ENCODE peak calls at places on chromosomes 5 and 9, in six cellular contexts. Y is nephron progenitor cell, U is AG04450, K is omental fat pad, Q is Calu3, Z is colonic mucosa. F is an unnamed sample.

GRCh38 chr9:70587143-70587710 is 172.8 kb upstream of the KLF9 start:
- DNase-seq in Y (no peak), U (no peak), K (no peak), Q (no peak), Z (no peak), F (no peak)

GRCh38 chr9:87793292-87793691 is 67.4 kb downstream of the CTSL start:
- DNase-seq in Y (no peak), U (peak), K (no peak), Q (no peak), Z (no peak), F (no peak)

GRCh38 chr5:141883184-141883947 is 5.2 kb upstream of the PCDH1 start:
- DNase-seq in Y (peak), U (no peak), K (no peak), Q (peak), Z (no peak), F (peak)

GRCh38 chr9:19124430-19124793 is 2.9 kb downstream of the PLIN2 start:
- DNase-seq in Y (no peak), U (no peak), K (no peak), Q (no peak), Z (no peak), F (no peak)

GRCh38 chr5:143182901-143183820 is 220.3 kb downstream of the NR3C1 start:
- DNase-seq in Y (no peak), U (no peak), K (no peak), Q (no peak), Z (no peak), F (peak)

GRCh38 chr5:40202852-40203440 is 476.8 kb upstream of the PTGER4 start:
- DNase-seq in Y (no peak), U (no peak), K (no peak), Q (no peak), Z (no peak), F (no peak)

GRCh38 chr5:4868140-4868735 is 271.9 kb upstream of the ADAMTS16 start:
- DNase-seq in Y (peak), U (no peak), K (peak), Q (peak), Z (peak), F (peak)

GRCh38 chr5:155260798-155261197 is 247.2 kb downstream of the KIF4B start:
- DNase-seq in Y (no peak), U (no peak), K (no peak), Q (peak), Z (no peak), F (peak)

GRCh38 chr9:69120380-69121154 is 53.5 kb upstream of the TJP2 start:
- DNase-seq in Y (peak), U (no peak), K (no peak), Q (peak), Z (peak), F (peak)

GRCh38 chr9:3243676-3244075 is 282.1 kb downstream of the RFX3 start:
- DNase-seq in Y (no peak), U (no peak), K (no peak), Q (no peak), Z (no peak), F (no peak)

GRCh38 chr5:66074891-66075290 is 69.2 kb upstream of the SREK1 start:
- DNase-seq in Y (no peak), U (no peak), K (no peak), Q (no peak), Z (no peak), F (no peak)

GRCh38 chr5:139660916-139661814 is 13.0 kb downstream of the CXXC5 start:
- DNase-seq in Y (peak), U (peak), K (peak), Q (peak), Z (peak), F (peak)

GRCh38 chr5:66518753-66519152 is 77.4 kb upstream of the MAST4 start:
- DNase-seq in Y (no peak), U (no peak), K (no peak), Q (no peak), Z (no peak), F (no peak)

GRCh38 chr9:133733421-133734250 is 4.5 kb downstream of the SARDH start:
- DNase-seq in Y (no peak), U (no peak), K (no peak), Q (no peak), Z (no peak), F (peak)

GRCh38 chr9:110015759-110016158 is 192.2 kb downstream of the C9orf152 start:
- DNase-seq in Y (no peak), U (peak), K (no peak), Q (no peak), Z (no peak), F (no peak)

GRCh38 chr5:38515648-38516047 is 40.8 kb downstream of the LIFR start:
- DNase-seq in Y (no peak), U (no peak), K (no peak), Q (no peak), Z (no peak), F (no peak)

GRCh38 chr5:134647750-134648424 is 698 bp upstream of the SEC24A start:
- DNase-seq in Y (no peak), U (no peak), K (no peak), Q (no peak), Z (no peak), F (peak)

GRCh38 chr9:114805670-114806551 is at the start of gene TNFSF15:
- DNase-seq in Y (peak), U (no peak), K (no peak), Q (peak), Z (peak), F (peak)

GRCh38 chr5:176151286-176151685 is 86.9 kb upstream of the SIMC1 start:
- DNase-seq in Y (no peak), U (peak), K (no peak), Q (no peak), Z (no peak), F (no peak)

GRCh38 chr5:143476601-143477211 is 73.2 kb upstream of the NR3C1 start:
- DNase-seq in Y (no peak), U (no peak), K (no peak), Q (no peak), Z (no peak), F (no peak)

GRCh38 chr9:84597131-84597530 is 72.4 kb upstream of the NTRK2 start:
- DNase-seq in Y (no peak), U (no peak), K (no peak), Q (no peak), Z (no peak), F (peak)

DNA sequence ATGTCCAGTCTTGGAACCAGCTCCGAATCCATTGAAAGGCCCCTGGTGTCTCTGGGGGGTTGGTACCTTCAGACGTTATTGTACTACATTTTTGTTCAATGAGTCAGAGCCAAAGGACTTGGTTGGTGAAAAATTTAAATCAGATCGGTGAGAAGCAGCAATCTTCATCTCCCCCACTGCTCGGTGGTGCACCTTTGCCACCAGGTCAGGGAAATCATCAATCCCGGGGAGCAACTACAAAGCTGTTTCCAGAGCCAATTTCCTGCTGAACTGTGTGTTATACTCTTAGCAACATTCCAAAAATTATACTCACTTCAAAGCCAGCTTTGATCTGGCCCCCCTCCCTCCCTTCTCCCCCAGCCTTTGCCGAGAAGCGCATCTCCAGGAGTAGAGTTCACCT is 375.2 kb upstream of the WWC1 start:
- DNase-seq in Y (no peak), U (no peak), K (no peak), Q (no peak), Z (no peak), F (no peak)
- TF ChIP-seq CTCF in Y (no peak), U (no peak), K (no peak), Q (no peak), Z (no peak), F (no peak)

GRCh38 chr9:98101868-98102273 is 17.2 kb downstream of the TRIM14 start:
- DNase-seq in Y (no peak), U (no peak), K (no peak), Q (no peak), Z (no peak), F (peak)
- TF ChIP-seq CTCF in Y (no peak), U (no peak), K (no peak), Q (no peak), Z (no peak), F (no peak)

DNA sequence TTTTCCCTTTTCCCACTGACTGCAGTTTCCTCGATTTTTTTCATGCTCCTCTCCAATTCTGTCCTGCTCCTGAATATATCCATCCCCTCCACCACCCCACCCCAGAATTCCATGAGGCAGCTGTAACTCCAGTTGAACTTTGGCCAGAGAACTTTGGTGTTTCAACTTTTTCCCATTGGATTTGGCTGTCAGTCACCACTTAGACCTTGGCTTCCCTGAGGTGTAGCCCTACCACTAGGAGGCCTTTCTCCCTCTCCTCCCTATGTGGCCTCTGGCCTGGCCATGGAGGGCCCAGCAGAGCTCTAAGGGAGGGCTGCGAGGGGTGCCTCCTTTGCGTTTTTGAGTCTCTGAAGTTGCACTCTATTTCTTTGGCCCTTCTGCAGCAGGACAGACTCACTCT is 261.3 kb downstream of the PIK3R1 start:
- DNase-seq in Y (no peak), U (no peak), K (no peak), Q (peak), Z (peak), F (no peak)
- TF ChIP-seq CTCF in Y (no peak), U (peak), K (no peak), Q (no peak), Z (no peak), F (no peak)

GRCh38 chr9:20291201-20291600 is 331.1 kb downstream of the MLLT3 start:
- DNase-seq in Y (no peak), U (no peak), K (no peak), Q (no peak), Z (no peak), F (no peak)

GRCh38 chr9:20294351-20294750 is 327.9 kb downstream of the MLLT3 start:
- DNase-seq in Y (no peak), U (no peak), K (no peak), Q (no peak), Z (no peak), F (no peak)

GRCh38 chr9:20289416-20289815 is 332.9 kb downstream of the MLLT3 start:
- DNase-seq in Y (no peak), U (no peak), K (no peak), Q (no peak), Z (no peak), F (no peak)

GRCh38 chr9:20290287-20290686 is 332.0 kb downstream of the MLLT3 start:
- DNase-seq in Y (no peak), U (no peak), K (no peak), Q (no peak), Z (no peak), F (no peak)

GRCh38 chr9:20292002-20292401 is 330.3 kb downstream of the MLLT3 start:
- DNase-seq in Y (no peak), U (no peak), K (no peak), Q (no peak), Z (no peak), F (no peak)
- TF ChIP-seq CTCF in Y (no peak), U (peak), K (no peak), Q (no peak), Z (no peak), F (no peak)

DNA sequence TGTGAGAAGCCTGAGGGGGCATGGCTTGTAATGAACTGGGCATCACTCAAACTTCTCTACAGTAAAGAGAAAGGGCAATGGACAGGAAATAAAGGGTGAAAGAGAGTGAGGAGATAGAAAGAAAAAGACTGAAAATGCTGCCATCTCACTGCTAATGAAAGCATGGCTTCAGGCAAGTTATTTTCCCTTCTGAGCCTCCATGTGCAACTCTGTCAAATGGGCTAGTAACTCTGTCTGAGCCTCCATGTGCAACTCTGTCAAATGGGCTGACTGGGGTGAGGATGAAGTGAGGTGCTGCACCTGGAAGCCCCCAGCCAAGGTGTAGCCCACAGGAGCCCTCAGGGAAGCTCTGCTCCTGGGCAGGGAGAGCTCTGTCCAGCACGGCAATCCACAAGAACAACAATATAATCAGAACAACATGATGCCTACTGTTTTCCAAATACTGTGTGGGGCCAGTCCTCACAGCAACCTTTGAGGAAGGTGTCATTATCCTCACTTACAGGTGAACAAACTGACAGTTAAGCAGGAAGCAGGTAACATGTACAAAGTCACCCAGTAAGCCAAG is 73.8 kb upstream of the XPA start:
- DNase-seq in Y (no peak), U (no peak), K (no peak), Q (no peak), Z (no peak), F (no peak)
- TF ChIP-seq CTCF in Y (no peak), U (no peak), K (no peak), Q (no peak), Z (no peak), F (no peak)

GRCh38 chr5:177575488-177575887 is 16.5 kb upstream of the TMED9 start:
- DNase-seq in Y (no peak), U (no peak), K (no peak), Q (no peak), Z (no peak), F (no peak)

GRCh38 chr5:177578331-177578730 is 13.7 kb upstream of the TMED9 start:
- DNase-seq in Y (no peak), U (no peak), K (no peak), Q (no peak), Z (no peak), F (no peak)

GRCh38 chr5:177576169-177576568 is 15.8 kb upstream of the TMED9 start:
- DNase-seq in Y (no peak), U (no peak), K (no peak), Q (no peak), Z (no peak), F (no peak)
- TF ChIP-seq CTCF in Y (no peak), U (no peak), K (no peak), Q (no peak), Z (no peak), F (no peak)

GRCh38 chr9:93164085-93164484 is 19.9 kb upstream of the WNK2 start:
- DNase-seq in Y (no peak), U (no peak), K (no peak), Q (no peak), Z (no peak), F (no peak)
- TF ChIP-seq CTCF in Y (no peak), U (no peak), K (no peak), Q (no peak), Z (no peak), F (no peak)

F was measured in GM13976.